ENCODE peak calls at places on chromosomes 11 and 22, in nine cellular contexts. J is NCI-H2227 treated with DMSO at 0.1 percent for 48 hours; G is heart right ventricle; H is lung; B is glutamatergic neuron; Z is GM23248; E is CD8-positive, alpha-beta memory T cell; Q is neural crest cell; M is stimulated activated CD4-positive, alpha-beta T cell treated with anti-CD3 and anti-CD28 coated beads, Interleukin-1b, Interleukin-23, amount 100 ng/mL, for 24 hours. P is an unnamed sample.

GRCh38 chr11:11968511-11969280 is 39.7 kb downstream of the DKK3 start:
- DNase-seq in J (no peak), G (no peak), H (no peak), B (peak), Z (peak), E (no peak), Q (no peak), M (no peak), P (no peak)

GRCh38 chr11:87180743-87181142 is 143.0 kb downstream of the TMEM135 start:
- DNase-seq in J (no peak), G (no peak), H (no peak), B (no peak), Z (peak), E (no peak), Q (no peak), M (no peak), P (no peak)

GRCh38 chr11:116502641-116503061 is 270.1 kb downstream of the BUD13 start:
- DNase-seq in J (no peak), G (peak), H (no peak), B (no peak), Z (no peak), E (no peak), Q (no peak), M (no peak), P (no peak)

GRCh38 chr22:35587447-35587870 is 29.7 kb downstream of the MB start:
- DNase-seq in J (no peak), G (peak), H (peak), B (no peak), Z (peak), E (no peak), Q (no peak), M (no peak), P (no peak)

GRCh38 chr22:39469681-39470461 is 13.1 kb downstream of the MGAT3 start:
- DNase-seq in J (no peak), G (no peak), H (no peak), B (no peak), Z (no peak), E (no peak), Q (no peak), M (no peak), P (no peak)

GRCh38 chr22:17243524-17243923 is 24.3 kb upstream of the ADA2 start:
- DNase-seq in J (no peak), G (no peak), H (no peak), B (no peak), Z (peak), E (no peak), Q (no peak), M (no peak), P (no peak)

GRCh38 chr22:39253427-39254070 is 8.8 kb upstream of the PDGFB start:
- DNase-seq in J (peak), G (peak), H (no peak), B (peak), Z (peak), E (no peak), Q (no peak), M (no peak), P (no peak)

GRCh38 chr11:123601737-123602136 is 52.7 kb downstream of the SCN3B start:
- DNase-seq in J (no peak), G (no peak), H (no peak), B (no peak), Z (no peak), E (no peak), Q (no peak), M (no peak), P (no peak)